ENCODE peak calls at places on chromosomes 13 and 19, in seven cellular contexts. Q, R, X, O, J, W and G are unnamed samples.

GRCh38 chr13:95019886-95020285 is 281.4 kb downstream of the ABCC4 start:
- DNase-seq in X (no peak), R (no peak), O (no peak), Q (no peak), J (no peak), W (no peak), G (no peak)

GRCh38 chr13:82477436-82477835 is 1404.8 kb downstream of the SLITRK1 start:
- DNase-seq in Q (no peak), J (no peak), R (no peak), O (no peak), W (no peak), X (no peak), G (no peak)

GRCh38 chr19:31066385-31066784 is 282.9 kb downstream of the TSHZ3 start:
- DNase-seq in O (no peak), Q (no peak), J (no peak), R (no peak), X (no peak), W (no peak), G (no peak)

GRCh38 chr19:45873219-45873772 is 9.2 kb downstream of the FOXA3 start:
- DNase-seq in X (no peak), O (no peak), R (no peak), J (no peak), Q (no peak), W (no peak), G (no peak)

GRCh38 chr19:15779756-15780476 is 7.5 kb upstream of the OR10H5 start:
- DNase-seq in O (peak; percentile 73), X (peak; percentile 92), J (no peak), W (peak; percentile 23), Q (peak; percentile 61), R (no peak), G (peak; percentile 60)

GRCh38 chr13:110506859-110507566 is 54.5 kb downstream of the RAB20 start:
- DNase-seq in O (no peak), J (no peak), W (peak; percentile 86), R (no peak), X (peak; percentile 85), Q (peak; percentile 90), G (peak; percentile 94)

GRCh38 chr19:4390017-4390861 is 10.1 kb downstream of the SH3GL1 start:
- DNase-seq in O (no peak), Q (peak; percentile 30), X (no peak), J (peak; percentile 51), R (no peak), W (peak; percentile 58), G (no peak)

GRCh38 chr19:16661480-16662034 is 618 bp downstream of the TMEM38A start:
- DNase-seq in R (peak; percentile 36), J (no peak), O (peak; percentile 80), X (peak; percentile 76), Q (peak; percentile 56), W (peak; percentile 27), G (peak; percentile 33)

GRCh38 chr13:107649071-107649470 is 566.3 kb downstream of the LIG4 start:
- DNase-seq in W (no peak), Q (no peak), J (no peak), O (no peak), R (no peak), X (no peak), G (no peak)

GRCh38 chr19:52444506-52444905 is 8.8 kb upstream of the ZNF578 start:
- DNase-seq in Q (no peak), R (no peak), O (no peak), J (no peak), X (no peak), W (no peak), G (no peak)

GRCh38 chr19:3116621-3117020 is 19.2 kb upstream of the GNA15 start:
- DNase-seq in W (no peak), X (no peak), O (no peak), J (no peak), R (no peak), Q (no peak), G (no peak)

GRCh38 chr19:40693896-40694295 is 3.4 kb upstream of the NUMBL start:
- DNase-seq in J (no peak), W (no peak), O (no peak), X (no peak), R (no peak), Q (no peak), G (no peak)

GRCh38 chr13:35838356-35838755 is 292.8 kb downstream of the DCLK1 start:
- DNase-seq in X (no peak), R (no peak), W (no peak), Q (no peak), J (no peak), O (no peak), G (no peak)

GRCh38 chr19:38095411-38096308 is 128.4 kb downstream of the DPF1 start:
- DNase-seq in R (peak; percentile 74), X (no peak), Q (peak; percentile 66), W (peak; percentile 68), O (no peak), J (peak; percentile 44), G (peak; percentile 77)

GRCh38 chr19:54523403-54523802 is 20.8 kb downstream of the LAIR2 start:
- DNase-seq in R (no peak), O (no peak), W (no peak), Q (no peak), X (no peak), J (no peak), G (no peak)

GRCh38 chr19:46049597-46049996 is 8.8 kb upstream of the IGFL4 start:
- DNase-seq in J (peak; percentile 27), Q (no peak), W (no peak), X (no peak), R (no peak), O (no peak), G (no peak)

GRCh38 chr13:20616059-20616797 is 49.3 kb downstream of the IFT88 start:
- DNase-seq in J (no peak), W (no peak), X (no peak), O (no peak), R (no peak), Q (no peak), G (no peak)

GRCh38 chr19:11420429-11420893 is 1.3 kb upstream of the RGL3 start:
- DNase-seq in W (peak; percentile 48), R (no peak), O (no peak), Q (no peak), X (peak; percentile 80), J (no peak), G (no peak)

GRCh38 chr19:13429563-13429962 is 76.7 kb downstream of the CACNA1A start:
- DNase-seq in W (no peak), X (no peak), O (no peak), J (no peak), Q (no peak), R (no peak), G (no peak)

GRCh38 chr13:33466262-33466661 is 180.7 kb upstream of the STARD13 start:
- DNase-seq in Q (no peak), R (no peak), W (no peak), O (no peak), J (no peak), X (no peak), G (no peak)

GRCh38 chr13:51148952-51149573 is 38.0 kb upstream of the C13orf42 start:
- DNase-seq in W (no peak), X (no peak), Q (peak; percentile 11), J (peak; percentile 66), O (no peak), R (peak; percentile 69), G (no peak)

GRCh38 chr19:47210689-47211316 is 20.2 kb downstream of the BBC3 start:
- DNase-seq in X (peak; percentile 90), O (peak; percentile 93), J (peak; percentile 60), Q (peak; percentile 86), R (peak; percentile 74), W (peak; percentile 77), G (peak; percentile 87)
- TF ChIP-seq EP300 in X (no peak), O (no peak), J (no peak), Q (no peak), R (no peak), W (no peak), G (no peak)

GRCh38 chr19:5697890-5698634 is 8.0 kb downstream of the RPL36 start:
- DNase-seq in R (peak; percentile 58), X (no peak), O (no peak), J (no peak), Q (no peak), W (no peak), G (no peak)
- TF ChIP-seq POLR2AphosphoS5 in R (no peak), X (no peak), O (no peak), J (peak; percentile 2), Q (no peak), W (no peak), G (no peak)

GRCh38 chr13:85737952-85738351 is 61.3 kb downstream of the SLITRK6 start:
- DNase-seq in O (no peak), R (no peak), Q (no peak), X (no peak), J (no peak), W (no peak), G (no peak)
- TF ChIP-seq CTCF in O (no peak), R (no peak), Q (no peak), X (no peak), J (no peak), W (no peak), G (no peak)

DNA sequence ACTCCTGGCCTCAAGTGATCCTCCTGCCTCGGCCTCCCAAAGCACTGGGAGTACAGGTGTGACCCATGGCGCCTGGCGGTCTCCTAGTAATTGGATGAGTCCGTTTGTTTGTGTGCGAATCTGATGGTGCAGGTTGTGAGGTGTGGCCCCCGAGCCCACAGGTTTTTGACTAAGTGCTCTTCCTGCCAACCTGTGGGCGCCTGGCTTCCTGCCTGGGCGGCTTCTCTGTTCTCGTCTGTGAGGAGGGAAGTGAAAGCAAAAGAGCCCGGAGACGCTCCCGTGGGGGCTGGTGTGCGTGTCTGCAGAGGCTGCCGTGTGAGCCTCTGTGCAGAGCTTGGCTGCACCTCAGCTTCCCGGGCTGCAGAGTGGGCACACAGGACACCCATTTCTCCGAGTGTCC is 10.0 kb downstream of the ARHGAP45 start:
- DNase-seq in W (peak; percentile 85), X (no peak), O (no peak), Q (peak; percentile 89), J (no peak), R (no peak), G (peak; percentile 92)
- TF ChIP-seq EP300 in W (no peak), X (no peak), O (no peak), Q (no peak), J (no peak), R (no peak), G (no peak)

GRCh38 chr13:49781791-49782190 is 10.7 kb downstream of the KPNA3 start:
- DNase-seq in Q (no peak), X (no peak), J (no peak), R (no peak), O (no peak), W (no peak), G (no peak)

GRCh38 chr13:49784886-49785570 is 7.5 kb downstream of the KPNA3 start:
- DNase-seq in W (no peak), Q (no peak), O (no peak), R (no peak), J (no peak), X (no peak), G (no peak)

GRCh38 chr13:49783865-49784264 is 8.6 kb downstream of the KPNA3 start:
- DNase-seq in J (no peak), O (no peak), Q (no peak), X (no peak), W (no peak), R (no peak), G (no peak)

GRCh38 chr13:49779721-49780120 is 12.8 kb downstream of the KPNA3 start:
- DNase-seq in R (no peak), Q (no peak), X (no peak), W (no peak), J (no peak), O (no peak), G (no peak)

DNA sequence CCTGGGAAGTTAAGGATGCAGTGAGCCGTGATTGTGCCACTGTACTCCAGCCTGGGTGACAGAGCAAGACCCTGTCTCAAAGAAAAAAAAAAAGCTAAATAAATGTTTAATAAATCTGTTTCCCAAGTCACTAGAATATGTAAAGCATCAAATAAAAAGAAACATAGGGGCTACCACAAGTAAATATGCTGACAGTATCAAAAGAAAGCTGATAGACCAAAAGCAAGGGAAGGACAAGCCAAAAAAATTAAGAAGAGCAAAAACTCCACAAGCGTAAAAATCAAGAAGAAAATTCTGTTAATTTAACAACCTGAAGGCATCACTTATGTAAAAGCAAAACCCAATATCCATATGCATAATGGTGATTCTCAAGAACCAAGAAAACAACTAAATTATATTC is 9.7 kb downstream of the KPNA3 start:
- DNase-seq in J (no peak), O (no peak), Q (no peak), R (no peak), X (no peak), W (no peak), G (no peak)
- TF ChIP-seq POLR2AphosphoS5 in J (no peak), O (no peak), Q (no peak), R (no peak), X (no peak), W (no peak), G (no peak)